ENCODE peak calls at places on chromosomes 2 and 18, in five cellular contexts. F, T, Z, K and C are unnamed samples.

GRCh38 chr2:62858231-62858832 is 152.8 kb downstream of the EHBP1 start:
- DNase-seq in Z (no peak), F (no peak), T (no peak), K (no peak), C (no peak)

GRCh38 chr2:128452536-128453530 is 134.2 kb upstream of the HS6ST1 start:
- DNase-seq in T (no peak), Z (no peak), F (no peak), K (no peak), C (peak; percentile 5)

GRCh38 chr2:47060652-47061170 is 94.4 kb downstream of the STPG4 start:
- DNase-seq in F (no peak), K (no peak), Z (no peak), T (no peak), C (no peak)

GRCh38 chr2:45845058-45845457 is 193.6 kb downstream of the PRKCE start:
- DNase-seq in F (no peak), K (no peak), Z (no peak), T (no peak), C (no peak)

GRCh38 chr2:217837001-217837491 is 165.7 kb downstream of the TNS1 start:
- DNase-seq in F (peak; percentile 92), K (peak; percentile 34), Z (peak; percentile 71), T (peak; percentile 79), C (no peak)

GRCh38 chr18:6414118-6414722 is 491 bp downstream of the L3MBTL4 start:
- DNase-seq in F (peak; percentile 10), T (peak; percentile 80), Z (no peak), K (peak; percentile 63), C (peak; percentile 29)

GRCh38 chr2:15826273-15826717 is 114.1 kb upstream of the MYCN start:
- DNase-seq in Z (no peak), T (no peak), F (no peak), K (peak; percentile 58), C (no peak)

GRCh38 chr2:222864296-222864695 is 3.5 kb downstream of the ACSL3 start:
- DNase-seq in F (peak; percentile 76), Z (peak; percentile 86), K (no peak), T (no peak), C (no peak)

GRCh38 chr2:227655454-227655853 is 11.2 kb upstream of the SCYGR5 start:
- DNase-seq in T (no peak), Z (peak; percentile 89), F (peak; percentile 91), K (no peak), C (no peak)

GRCh38 chr2:28048341-28048740 is 157.8 kb downstream of the BABAM2 start:
- DNase-seq in F (no peak), Z (no peak), T (no peak), K (no peak), C (no peak)

GRCh38 chr2:152782171-152782570 is 63.8 kb downstream of the ARL6IP6 start:
- DNase-seq in K (no peak), Z (no peak), F (no peak), T (no peak), C (no peak)

GRCh38 chr2:55116966-55117365 is 66.7 kb upstream of the RTN4 start:
- DNase-seq in Z (no peak), F (no peak), K (no peak), T (no peak), C (no peak)

GRCh38 chr2:71503827-71504226 is 50.5 kb downstream of the DYSF start:
- DNase-seq in T (no peak), K (no peak), Z (no peak), F (no peak), C (no peak)

GRCh38 chr2:19989342-19989680 is 594 bp downstream of the WDR35 start:
- DNase-seq in K (no peak), Z (no peak), F (no peak), T (no peak), C (no peak)

GRCh38 chr2:176936410-176936809 is 276.2 kb upstream of the HNRNPA3 start:
- DNase-seq in F (no peak), K (no peak), Z (no peak), T (no peak), C (no peak)

GRCh38 chr2:80126596-80127189 is 177.9 kb downstream of the LRRTM1 start:
- DNase-seq in K (no peak), F (peak; percentile 33), Z (peak; percentile 3), T (no peak), C (no peak)

GRCh38 chr2:121084137-121084680 is 200.8 kb downstream of the TFCP2L1 start:
- DNase-seq in K (no peak), F (no peak), Z (no peak), T (no peak), C (no peak)

GRCh38 chr2:101185085-101185484 is 33.9 kb upstream of the TBC1D8 start:
- DNase-seq in T (no peak), K (no peak), Z (no peak), F (no peak), C (no peak)
- TF ChIP-seq CTCF in T (no peak), K (no peak), Z (no peak), F (no peak), C (no peak)

DNA sequence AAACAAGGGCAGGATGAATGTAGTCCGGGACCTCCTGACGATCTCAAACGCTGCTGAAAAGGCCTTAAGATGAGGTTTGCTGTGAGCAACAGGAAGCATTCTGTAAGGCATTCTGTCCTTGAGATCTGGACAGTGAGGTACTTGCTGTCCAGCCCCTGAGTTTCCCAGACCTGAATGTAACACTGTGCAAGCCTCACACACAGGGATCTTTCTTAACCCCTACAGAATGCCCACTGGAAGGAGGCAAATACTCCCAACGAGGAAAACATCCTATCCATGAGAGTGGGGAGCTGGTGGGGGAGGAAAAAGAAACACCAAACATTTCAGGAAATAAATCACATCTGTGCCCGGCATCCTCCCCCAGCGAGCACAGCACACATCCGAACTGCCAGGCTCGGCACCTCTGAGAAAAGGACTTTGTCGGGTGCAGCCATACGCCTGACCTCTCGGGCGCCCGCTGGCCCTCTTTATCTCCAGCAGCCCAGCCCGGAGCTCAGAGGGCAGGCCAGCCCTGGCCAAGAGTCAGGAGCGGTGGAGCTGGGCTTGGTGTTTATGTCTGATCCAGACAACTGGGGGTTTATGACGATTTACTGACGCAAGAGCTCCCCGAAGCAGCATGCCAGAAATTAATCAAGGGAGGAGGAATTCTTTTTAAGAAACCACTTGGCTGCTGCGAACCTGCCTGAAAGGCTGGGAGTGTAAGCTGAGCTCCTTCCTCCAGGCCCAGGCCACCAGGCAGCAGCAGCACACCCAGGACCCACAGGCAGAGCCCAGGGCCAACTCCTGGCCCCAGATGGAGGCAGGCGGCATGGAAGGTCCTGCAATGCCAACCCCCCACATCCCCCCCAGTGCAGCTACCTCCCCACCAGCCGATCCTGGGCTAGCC is 72.3 kb downstream of the HDAC4 start:
- DNase-seq in F (peak; percentile 98), T (no peak), K (peak; percentile 61), Z (peak; percentile 45), C (no peak)
- TF ChIP-seq CTCF in F (no peak), T (no peak), K (no peak), Z (no peak), C (no peak)

GRCh38 chr2:64516651-64517510 is 7.2 kb upstream of the AFTPH start:
- DNase-seq in K (no peak), Z (no peak), F (no peak), T (no peak), C (no peak)
- TF ChIP-seq CTCF in K (no peak), Z (no peak), F (no peak), T (no peak), C (no peak)

GRCh38 chr2:187499941-187500532 is 52.0 kb upstream of the CALCRL start:
- DNase-seq in K (peak; percentile 61), Z (peak; percentile 37), T (peak; percentile 55), F (peak; percentile 76), C (peak; percentile 45)
- TF ChIP-seq CTCF in K (peak; percentile 95), Z (peak; percentile 68), T (peak; percentile 73), F (peak; percentile 75), C (peak; percentile 98)

GRCh38 chr2:40284797-40285196 is 167.1 kb downstream of the SLC8A1 start:
- DNase-seq in Z (peak; percentile 35), K (no peak), F (peak; percentile 46), T (no peak), C (no peak)
- TF ChIP-seq CTCF in Z (peak; percentile 17), K (no peak), F (peak; percentile 9), T (peak; percentile 11), C (no peak)

GRCh38 chr2:164495491-164496223 is 125.6 kb downstream of the GRB14 start:
- DNase-seq in F (peak; percentile 72), Z (peak; percentile 14), T (no peak), K (no peak), C (no peak)
- TF ChIP-seq CTCF in F (peak; percentile 67), Z (peak; percentile 63), T (peak; percentile 67), K (peak; percentile 67), C (peak; percentile 62)

GRCh38 chr2:190701586-190701985 is 52.7 kb downstream of the NAB1 start:
- DNase-seq in F (no peak), T (no peak), K (no peak), Z (no peak), C (no peak)

GRCh38 chr2:190697421-190697820 is 48.5 kb downstream of the NAB1 start:
- DNase-seq in Z (no peak), K (no peak), F (no peak), T (no peak), C (no peak)

GRCh38 chr2:190695739-190696138 is 46.9 kb downstream of the NAB1 start:
- DNase-seq in Z (peak; percentile 24), F (no peak), K (no peak), T (no peak), C (no peak)

GRCh38 chr2:190696792-190697398 is 48.0 kb downstream of the NAB1 start:
- DNase-seq in K (no peak), F (no peak), Z (no peak), T (no peak), C (no peak)

DNA sequence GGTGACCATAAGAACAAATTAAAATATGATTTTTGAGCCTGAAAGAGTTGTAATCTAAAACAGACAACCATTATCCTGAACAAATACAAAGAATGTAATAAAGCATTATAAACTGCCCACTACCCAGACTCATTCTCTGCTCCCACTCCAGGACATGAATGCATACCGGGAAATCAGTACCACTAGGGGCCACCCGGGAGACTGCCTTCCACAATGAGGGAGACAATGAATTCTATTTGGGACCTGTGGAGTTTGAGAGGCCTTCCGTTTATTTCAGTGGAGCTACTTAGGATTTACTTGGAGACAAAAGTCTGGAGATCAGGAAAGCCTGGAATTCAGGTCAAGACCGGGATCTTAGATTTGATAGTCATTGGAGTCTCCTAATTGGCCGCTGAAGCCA is 50.0 kb downstream of the NAB1 start:
- DNase-seq in T (no peak), K (no peak), Z (no peak), F (peak; percentile 26), C (no peak)
- TF ChIP-seq CTCF in T (no peak), K (peak; percentile 27), Z (peak; percentile 23), F (peak; percentile 47), C (peak; percentile 53)

DNA sequence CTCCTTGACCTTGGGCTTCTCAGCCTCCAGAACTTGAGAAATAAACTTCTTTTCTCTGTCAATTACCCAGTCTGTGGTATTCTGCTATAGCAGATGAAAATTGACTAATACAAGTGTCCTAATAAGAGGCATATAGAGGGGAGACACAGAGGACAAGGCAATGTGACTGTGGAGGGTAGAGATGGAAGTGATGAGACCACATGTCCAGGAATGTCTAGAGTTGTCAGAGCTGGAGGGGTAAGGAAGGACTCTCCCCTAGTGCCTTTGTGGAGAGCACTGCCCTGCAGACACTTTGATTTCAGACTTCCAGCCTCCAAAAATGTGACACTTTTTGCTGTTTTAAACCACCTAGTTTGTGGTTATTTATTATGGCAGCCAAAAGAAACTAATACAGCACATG is 74.4 kb downstream of the ACKR3 start:
- DNase-seq in F (no peak), Z (no peak), K (no peak), T (no peak), C (no peak)
- TF ChIP-seq CTCF in F (no peak), Z (no peak), K (no peak), T (no peak), C (no peak)

GRCh38 chr18:30889582-30890301 is 152.8 kb downstream of the DSC3 start:
- DNase-seq in K (peak; percentile 4), Z (no peak), F (peak; percentile 6), T (no peak), C (no peak)
- TF ChIP-seq CTCF in K (peak; percentile 59), Z (no peak), F (peak; percentile 3), T (peak; percentile 44), C (peak; percentile 54)